ENCODE peak calls at places on chromosomes 16 and 17, in ten cellular contexts. One of them, this sample, is unnamed.

GRCh38 chr17:1878419-1879121 is 48.8 kb downstream of the RPA1 start:
- DNase-seq in cardiac fibroblast: peak
- DNase-seq in lower leg skin: no peak
- DNase-seq in heart left ventricle: no peak
- DNase-seq in heart right ventricle: peak
- DNase-seq in epithelial cell of esophagus: no peak
- DNase-seq in fibroblast of the aortic adventitia: no peak
- DNase-seq in tibial nerve: no peak
- DNase-seq in testis: no peak
- DNase-seq in mucosa of descending colon: no peak
- DNase-seq in this sample: peak

GRCh38 chr17:78501241-78502036 is 75.8 kb downstream of the DNAH17 start:
- DNase-seq in cardiac fibroblast: no peak
- DNase-seq in lower leg skin: no peak
- DNase-seq in heart left ventricle: no peak
- DNase-seq in heart right ventricle: no peak
- DNase-seq in epithelial cell of esophagus: no peak
- DNase-seq in fibroblast of the aortic adventitia: no peak
- DNase-seq in tibial nerve: no peak
- DNase-seq in testis: no peak
- DNase-seq in mucosa of descending colon: no peak
- DNase-seq in this sample: no peak

GRCh38 chr16:89139907-89140361 is 31.6 kb upstream of the CDH15 start:
- DNase-seq in cardiac fibroblast: no peak
- DNase-seq in lower leg skin: no peak
- DNase-seq in heart left ventricle: no peak
- DNase-seq in heart right ventricle: no peak
- DNase-seq in epithelial cell of esophagus: no peak
- DNase-seq in fibroblast of the aortic adventitia: no peak
- DNase-seq in tibial nerve: no peak
- DNase-seq in testis: no peak
- DNase-seq in mucosa of descending colon: no peak
- DNase-seq in this sample: no peak

GRCh38 chr17:58539703-58540102 is 25.3 kb upstream of the MTMR4 start:
- DNase-seq in cardiac fibroblast: no peak
- DNase-seq in lower leg skin: no peak
- DNase-seq in heart left ventricle: no peak
- DNase-seq in heart right ventricle: no peak
- DNase-seq in epithelial cell of esophagus: no peak
- DNase-seq in fibroblast of the aortic adventitia: no peak
- DNase-seq in tibial nerve: no peak
- DNase-seq in testis: no peak
- DNase-seq in mucosa of descending colon: no peak
- DNase-seq in this sample: no peak

GRCh38 chr17:1956134-1956533 is 69.0 kb downstream of the RTN4RL1 start:
- DNase-seq in cardiac fibroblast: no peak
- DNase-seq in lower leg skin: no peak
- DNase-seq in heart left ventricle: no peak
- DNase-seq in heart right ventricle: no peak
- DNase-seq in epithelial cell of esophagus: no peak
- DNase-seq in fibroblast of the aortic adventitia: no peak
- DNase-seq in tibial nerve: no peak
- DNase-seq in testis: no peak
- DNase-seq in mucosa of descending colon: no peak
- DNase-seq in this sample: no peak

GRCh38 chr17:47864791-47865216 is 13.8 kb upstream of the SP6 start:
- DNase-seq in cardiac fibroblast: no peak
- DNase-seq in lower leg skin: no peak
- DNase-seq in heart left ventricle: no peak
- DNase-seq in heart right ventricle: no peak
- DNase-seq in epithelial cell of esophagus: peak
- DNase-seq in fibroblast of the aortic adventitia: no peak
- DNase-seq in tibial nerve: no peak
- DNase-seq in testis: no peak
- DNase-seq in mucosa of descending colon: no peak
- DNase-seq in this sample: no peak

GRCh38 chr16:71431176-71431575 is 10.7 kb downstream of the TLE7 start:
- DNase-seq in cardiac fibroblast: no peak
- DNase-seq in lower leg skin: no peak
- DNase-seq in heart left ventricle: no peak
- DNase-seq in heart right ventricle: no peak
- DNase-seq in epithelial cell of esophagus: no peak
- DNase-seq in fibroblast of the aortic adventitia: no peak
- DNase-seq in tibial nerve: no peak
- DNase-seq in testis: no peak
- DNase-seq in mucosa of descending colon: no peak
- DNase-seq in this sample: no peak

GRCh38 chr17:5661486-5662125 is 77.3 kb upstream of the NLRP1 start:
- DNase-seq in cardiac fibroblast: no peak
- DNase-seq in lower leg skin: peak
- DNase-seq in heart left ventricle: no peak
- DNase-seq in heart right ventricle: no peak
- DNase-seq in epithelial cell of esophagus: no peak
- DNase-seq in fibroblast of the aortic adventitia: no peak
- DNase-seq in tibial nerve: no peak
- DNase-seq in testis: no peak
- DNase-seq in mucosa of descending colon: no peak
- DNase-seq in this sample: no peak

GRCh38 chr17:43814714-43815113 is 18.2 kb downstream of the MPP3 start:
- DNase-seq in cardiac fibroblast: peak
- DNase-seq in lower leg skin: no peak
- DNase-seq in heart left ventricle: no peak
- DNase-seq in heart right ventricle: no peak
- DNase-seq in epithelial cell of esophagus: peak
- DNase-seq in fibroblast of the aortic adventitia: peak
- DNase-seq in tibial nerve: no peak
- DNase-seq in testis: no peak
- DNase-seq in mucosa of descending colon: no peak
- DNase-seq in this sample: peak

GRCh38 chr17:44749076-44750020 is 9.4 kb upstream of the ADAM11 start:
- DNase-seq in cardiac fibroblast: no peak
- DNase-seq in lower leg skin: no peak
- DNase-seq in heart left ventricle: no peak
- DNase-seq in heart right ventricle: no peak
- DNase-seq in epithelial cell of esophagus: no peak
- DNase-seq in fibroblast of the aortic adventitia: no peak
- DNase-seq in tibial nerve: no peak
- DNase-seq in testis: peak
- DNase-seq in mucosa of descending colon: no peak
- DNase-seq in this sample: no peak

GRCh38 chr16:87661561-87661960 is 59.3 kb downstream of the JPH3 start:
- DNase-seq in cardiac fibroblast: peak
- DNase-seq in lower leg skin: no peak
- DNase-seq in heart left ventricle: peak
- DNase-seq in heart right ventricle: peak
- DNase-seq in epithelial cell of esophagus: peak
- DNase-seq in fibroblast of the aortic adventitia: peak
- DNase-seq in tibial nerve: no peak
- DNase-seq in testis: peak
- DNase-seq in mucosa of descending colon: no peak
- DNase-seq in this sample: peak

DNA sequence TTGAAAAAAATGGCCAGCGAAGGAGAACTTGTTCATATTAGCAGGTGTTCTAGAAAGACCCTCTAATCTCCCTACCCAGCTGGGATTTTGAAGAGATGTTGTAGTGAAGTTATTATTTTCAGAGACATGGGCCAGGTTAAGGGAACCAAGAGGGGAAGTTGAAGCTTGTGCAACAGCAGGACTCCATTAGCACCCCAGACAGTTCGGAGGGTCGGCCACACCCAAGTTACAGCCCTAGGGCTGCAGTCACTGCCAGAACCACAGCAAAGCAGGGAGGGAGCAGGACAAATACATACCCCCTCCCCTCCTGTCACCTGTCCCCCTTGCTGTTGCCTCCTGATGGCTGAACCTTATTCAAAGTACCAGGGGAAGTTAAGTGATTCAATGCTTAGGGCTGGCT is 42.3 kb downstream of the WSB1 start:
- DNase-seq in cardiac fibroblast: no peak
- DNase-seq in lower leg skin: no peak
- DNase-seq in heart left ventricle: no peak
- DNase-seq in heart right ventricle: no peak
- DNase-seq in epithelial cell of esophagus: no peak
- DNase-seq in fibroblast of the aortic adventitia: no peak
- DNase-seq in tibial nerve: no peak
- DNase-seq in testis: no peak
- DNase-seq in mucosa of descending colon: no peak
- DNase-seq in this sample: no peak
- H3K4me3 ChIP-seq in cardiac fibroblast: no peak
- H3K4me3 ChIP-seq in lower leg skin: no peak
- H3K4me3 ChIP-seq in heart left ventricle: no peak
- H3K4me3 ChIP-seq in heart right ventricle: no peak
- H3K4me3 ChIP-seq in epithelial cell of esophagus: no peak
- H3K4me3 ChIP-seq in fibroblast of the aortic adventitia: no peak
- H3K4me3 ChIP-seq in tibial nerve: no peak
- H3K4me3 ChIP-seq in testis: no peak
- H3K4me3 ChIP-seq in mucosa of descending colon: no peak
- H3K4me3 ChIP-seq in this sample: no peak

GRCh38 chr17:50550661-50551432 is 3.9 kb downstream of the SPATA20 start:
- DNase-seq in cardiac fibroblast: peak
- DNase-seq in lower leg skin: peak
- DNase-seq in heart left ventricle: peak
- DNase-seq in heart right ventricle: peak
- DNase-seq in epithelial cell of esophagus: peak
- DNase-seq in fibroblast of the aortic adventitia: peak
- DNase-seq in tibial nerve: peak
- DNase-seq in testis: peak
- DNase-seq in mucosa of descending colon: peak
- DNase-seq in this sample: peak

GRCh38 chr17:50549969-50550368 is 3.0 kb downstream of the SPATA20 start:
- DNase-seq in cardiac fibroblast: no peak
- DNase-seq in lower leg skin: no peak
- DNase-seq in heart left ventricle: no peak
- DNase-seq in heart right ventricle: no peak
- DNase-seq in epithelial cell of esophagus: no peak
- DNase-seq in fibroblast of the aortic adventitia: no peak
- DNase-seq in tibial nerve: no peak
- DNase-seq in testis: no peak
- DNase-seq in mucosa of descending colon: no peak
- DNase-seq in this sample: no peak

GRCh38 chr17:50548831-50549230 is 1.9 kb downstream of the SPATA20 start:
- DNase-seq in cardiac fibroblast: no peak
- DNase-seq in lower leg skin: no peak
- DNase-seq in heart left ventricle: no peak
- DNase-seq in heart right ventricle: no peak
- DNase-seq in epithelial cell of esophagus: no peak
- DNase-seq in fibroblast of the aortic adventitia: no peak
- DNase-seq in tibial nerve: no peak
- DNase-seq in testis: no peak
- DNase-seq in mucosa of descending colon: no peak
- DNase-seq in this sample: no peak

GRCh38 chr17:50547736-50548083 is 736 bp downstream of the SPATA20 start:
- DNase-seq in cardiac fibroblast: no peak
- DNase-seq in lower leg skin: peak
- DNase-seq in heart left ventricle: no peak
- DNase-seq in heart right ventricle: no peak
- DNase-seq in epithelial cell of esophagus: no peak
- DNase-seq in fibroblast of the aortic adventitia: no peak
- DNase-seq in tibial nerve: no peak
- DNase-seq in testis: no peak
- DNase-seq in mucosa of descending colon: peak
- DNase-seq in this sample: no peak

GRCh38 chr17:50549256-50549941 is 2.4 kb downstream of the SPATA20 start:
- DNase-seq in cardiac fibroblast: no peak
- DNase-seq in lower leg skin: no peak
- DNase-seq in heart left ventricle: no peak
- DNase-seq in heart right ventricle: no peak
- DNase-seq in epithelial cell of esophagus: no peak
- DNase-seq in fibroblast of the aortic adventitia: no peak
- DNase-seq in tibial nerve: no peak
- DNase-seq in testis: no peak
- DNase-seq in mucosa of descending colon: no peak
- DNase-seq in this sample: no peak
- TF ChIP-seq CTCF in cardiac fibroblast: no peak
- TF ChIP-seq CTCF in lower leg skin: no peak
- TF ChIP-seq CTCF in heart left ventricle: no peak
- TF ChIP-seq CTCF in heart right ventricle: no peak
- TF ChIP-seq CTCF in epithelial cell of esophagus: no peak
- TF ChIP-seq CTCF in fibroblast of the aortic adventitia: no peak
- TF ChIP-seq CTCF in tibial nerve: no peak
- TF ChIP-seq CTCF in testis: no peak
- TF ChIP-seq CTCF in mucosa of descending colon: no peak
- TF ChIP-seq CTCF in this sample: no peak

GRCh38 chr16:66650707-66651473 is 45.7 kb downstream of the CMTM4 start:
- DNase-seq in cardiac fibroblast: peak
- DNase-seq in lower leg skin: peak
- DNase-seq in heart left ventricle: peak
- DNase-seq in heart right ventricle: peak
- DNase-seq in epithelial cell of esophagus: peak
- DNase-seq in fibroblast of the aortic adventitia: peak
- DNase-seq in tibial nerve: peak
- DNase-seq in testis: peak
- DNase-seq in mucosa of descending colon: no peak
- DNase-seq in this sample: peak

GRCh38 chr16:66651965-66652364 is 44.6 kb downstream of the CMTM4 start:
- DNase-seq in cardiac fibroblast: no peak
- DNase-seq in lower leg skin: no peak
- DNase-seq in heart left ventricle: no peak
- DNase-seq in heart right ventricle: no peak
- DNase-seq in epithelial cell of esophagus: no peak
- DNase-seq in fibroblast of the aortic adventitia: no peak
- DNase-seq in tibial nerve: no peak
- DNase-seq in testis: no peak
- DNase-seq in mucosa of descending colon: no peak
- DNase-seq in this sample: no peak

GRCh38 chr16:66652661-66653060 is 43.9 kb downstream of the CMTM4 start:
- DNase-seq in cardiac fibroblast: no peak
- DNase-seq in lower leg skin: no peak
- DNase-seq in heart left ventricle: no peak
- DNase-seq in heart right ventricle: no peak
- DNase-seq in epithelial cell of esophagus: no peak
- DNase-seq in fibroblast of the aortic adventitia: no peak
- DNase-seq in tibial nerve: no peak
- DNase-seq in testis: no peak
- DNase-seq in mucosa of descending colon: no peak
- DNase-seq in this sample: peak

GRCh38 chr16:66649636-66650205 is 45.2 kb downstream of the CMTM3 start:
- DNase-seq in cardiac fibroblast: no peak
- DNase-seq in lower leg skin: peak
- DNase-seq in heart left ventricle: no peak
- DNase-seq in heart right ventricle: no peak
- DNase-seq in epithelial cell of esophagus: no peak
- DNase-seq in fibroblast of the aortic adventitia: no peak
- DNase-seq in tibial nerve: no peak
- DNase-seq in testis: no peak
- DNase-seq in mucosa of descending colon: no peak
- DNase-seq in this sample: no peak

GRCh38 chr16:66651474-66651765 is 45.1 kb downstream of the CMTM4 start:
- DNase-seq in cardiac fibroblast: no peak
- DNase-seq in lower leg skin: no peak
- DNase-seq in heart left ventricle: no peak
- DNase-seq in heart right ventricle: no peak
- DNase-seq in epithelial cell of esophagus: no peak
- DNase-seq in fibroblast of the aortic adventitia: no peak
- DNase-seq in tibial nerve: no peak
- DNase-seq in testis: no peak
- DNase-seq in mucosa of descending colon: no peak
- DNase-seq in this sample: no peak
- H3K4me3 ChIP-seq in cardiac fibroblast: no peak
- H3K4me3 ChIP-seq in lower leg skin: no peak
- H3K4me3 ChIP-seq in heart left ventricle: no peak
- H3K4me3 ChIP-seq in heart right ventricle: no peak
- H3K4me3 ChIP-seq in epithelial cell of esophagus: no peak
- H3K4me3 ChIP-seq in fibroblast of the aortic adventitia: peak
- H3K4me3 ChIP-seq in tibial nerve: no peak
- H3K4me3 ChIP-seq in testis: no peak
- H3K4me3 ChIP-seq in mucosa of descending colon: no peak
- H3K4me3 ChIP-seq in this sample: no peak

GRCh38 chr17:17491546-17491988 is 4.6 kb downstream of the RASD1 start:
- DNase-seq in cardiac fibroblast: no peak
- DNase-seq in lower leg skin: no peak
- DNase-seq in heart left ventricle: no peak
- DNase-seq in heart right ventricle: no peak
- DNase-seq in epithelial cell of esophagus: no peak
- DNase-seq in fibroblast of the aortic adventitia: no peak
- DNase-seq in tibial nerve: no peak
- DNase-seq in testis: no peak
- DNase-seq in mucosa of descending colon: no peak
- DNase-seq in this sample: no peak
- TF ChIP-seq CTCF in cardiac fibroblast: no peak
- TF ChIP-seq CTCF in lower leg skin: no peak
- TF ChIP-seq CTCF in heart left ventricle: no peak
- TF ChIP-seq CTCF in heart right ventricle: no peak
- TF ChIP-seq CTCF in epithelial cell of esophagus: no peak
- TF ChIP-seq CTCF in fibroblast of the aortic adventitia: no peak
- TF ChIP-seq CTCF in tibial nerve: no peak
- TF ChIP-seq CTCF in testis: no peak
- TF ChIP-seq CTCF in mucosa of descending colon: no peak
- TF ChIP-seq CTCF in this sample: no peak

This sample was measured in AG10803.